ENCODE peak calls at places on chromosomes 12 and 14, in seven cellular contexts. B, H, A, L, K, I and D are unnamed samples.

GRCh38 chr14:96098309-96098998 is 59.3 kb downstream of the C14orf132 start:
- DNase-seq in K (peak), H (peak), I (peak), L (no peak), B (no peak), A (peak), D (peak)

GRCh38 chr12:55706840-55707671 is 648 bp downstream of the ITGA7 start:
- DNase-seq in A (no peak), B (no peak), H (no peak), K (no peak), I (peak), L (no peak), D (no peak)

GRCh38 chr14:38646391-38646790 is 390.5 kb upstream of the CLEC14A start:
- DNase-seq in A (no peak), H (no peak), B (no peak), L (no peak), K (peak), I (no peak), D (no peak)

GRCh38 chr14:104287301-104288009 is 149.1 kb downstream of the KIF26A start:
- DNase-seq in B (no peak), K (no peak), L (no peak), H (no peak), A (no peak), I (no peak), D (no peak)

GRCh38 chr14:23438130-23438893 is 2.9 kb upstream of the MYH7 start:
- DNase-seq in B (no peak), H (no peak), K (no peak), I (peak), A (no peak), L (no peak), D (no peak)

GRCh38 chr12:124565071-124565491 is 2.3 kb downstream of the NCOR2 start:
- DNase-seq in L (no peak), H (no peak), I (no peak), K (no peak), B (no peak), A (no peak), D (no peak)

GRCh38 chr12:109740694-109741245 is 27.1 kb downstream of the FAM222A start:
- DNase-seq in L (no peak), A (no peak), K (no peak), B (no peak), H (no peak), I (no peak), D (no peak)

GRCh38 chr12:3199551-3200031 is 122.4 kb downstream of the TSPAN9 start:
- DNase-seq in I (no peak), B (no peak), A (peak), L (no peak), K (no peak), H (peak), D (peak)

GRCh38 chr14:70780396-70781075 is 28.8 kb downstream of the MAP3K9 start:
- DNase-seq in L (no peak), H (no peak), K (no peak), I (no peak), A (no peak), B (peak), D (no peak)

GRCh38 chr14:104235686-104236085 is 97.3 kb downstream of the KIF26A start:
- DNase-seq in H (no peak), I (peak), L (no peak), B (no peak), A (no peak), K (no peak), D (no peak)

GRCh38 chr14:88321692-88322504 is 1.2 kb downstream of the KCNK10 start:
- DNase-seq in B (no peak), H (no peak), L (no peak), A (no peak), I (peak), K (no peak), D (no peak)

GRCh38 chr12:104411826-104412626 is 44.7 kb upstream of the CHST11 start:
- DNase-seq in B (no peak), L (no peak), H (peak), A (no peak), I (no peak), K (no peak), D (no peak)

GRCh38 chr14:67263499-67264149 is 22.4 kb downstream of the PALS1 start:
- DNase-seq in B (no peak), I (no peak), K (peak), L (no peak), A (peak), H (peak), D (peak)

GRCh38 chr14:51147183-51147582 is 52.3 kb upstream of the TRIM9 start:
- DNase-seq in A (peak), L (no peak), K (peak), I (no peak), H (no peak), B (no peak), D (peak)

GRCh38 chr14:22973217-22974032 is 8.9 kb downstream of the AJUBA start:
- DNase-seq in L (peak), I (peak), B (peak), A (peak), H (peak), K (peak), D (peak)

GRCh38 chr14:61103541-61104339 is 122.7 kb downstream of the SLC38A6 start:
- DNase-seq in A (peak), I (peak), B (peak), H (peak), L (no peak), K (peak), D (peak)

GRCh38 chr12:114141916-114142564 is 175.9 kb upstream of the RBM19 start:
- DNase-seq in B (no peak), A (no peak), I (no peak), L (no peak), H (no peak), K (no peak), D (no peak)

GRCh38 chr12:109728921-109729836 is 15.6 kb downstream of the FAM222A start:
- DNase-seq in H (no peak), L (no peak), A (no peak), I (peak), B (no peak), K (no peak), D (no peak)

GRCh38 chr14:71202881-71203280 is 295.6 kb downstream of the PCNX1 start:
- DNase-seq in L (no peak), H (peak), I (no peak), K (no peak), A (peak), B (no peak), D (no peak)

GRCh38 chr12:113136128-113136989 is 798 bp upstream of the RASAL1 start:
- DNase-seq in H (no peak), L (peak), A (no peak), B (peak), K (no peak), I (no peak), D (no peak)

GRCh38 chr14:33480589-33481184 is 470.2 kb downstream of the EGLN3 start:
- DNase-seq in I (no peak), B (no peak), H (no peak), A (no peak), K (no peak), L (no peak), D (no peak)

GRCh38 chr14:33469898-33470297 is 481.0 kb downstream of the EGLN3 start:
- DNase-seq in K (no peak), H (no peak), L (no peak), I (no peak), B (peak), A (no peak), D (no peak)

GRCh38 chr14:33477752-33478151 is 473.1 kb downstream of the EGLN3 start:
- DNase-seq in B (no peak), I (no peak), K (no peak), A (no peak), L (no peak), H (no peak), D (no peak)

GRCh38 chr14:33475623-33476022 is 475.3 kb downstream of the EGLN3 start:
- DNase-seq in I (peak), H (no peak), A (peak), K (peak), L (no peak), B (peak), D (peak)
- TF ChIP-seq CTCF in I (peak), H (no peak), A (peak), K (peak), L (no peak), B (peak), D (peak)

DNA sequence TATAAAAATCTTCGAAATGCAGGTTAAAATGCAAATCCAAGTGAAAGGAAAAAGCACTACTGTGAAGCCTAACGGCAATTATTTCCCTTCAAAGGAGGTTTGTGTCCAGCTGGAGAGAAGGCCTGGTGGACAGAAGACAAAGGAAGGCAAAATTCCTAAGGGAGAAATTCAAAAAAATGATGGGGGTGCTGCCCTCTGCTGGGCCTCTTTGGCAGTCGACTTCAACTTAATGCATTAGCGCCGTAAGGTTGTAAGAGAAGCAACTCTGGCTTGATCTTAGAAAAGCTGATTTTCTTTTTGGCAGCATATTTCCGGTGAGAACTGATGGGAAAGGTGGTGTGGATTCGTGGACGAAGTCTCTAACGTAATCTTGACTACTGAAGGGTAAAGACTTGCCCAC is 34.3 kb upstream of the CHFR start:
- DNase-seq in A (no peak), I (no peak), B (no peak), K (no peak), L (no peak), H (no peak), D (no peak)
- TF ChIP-seq CTCF in A (no peak), I (peak), B (no peak), K (peak), L (no peak), H (no peak), D (peak)

DNA sequence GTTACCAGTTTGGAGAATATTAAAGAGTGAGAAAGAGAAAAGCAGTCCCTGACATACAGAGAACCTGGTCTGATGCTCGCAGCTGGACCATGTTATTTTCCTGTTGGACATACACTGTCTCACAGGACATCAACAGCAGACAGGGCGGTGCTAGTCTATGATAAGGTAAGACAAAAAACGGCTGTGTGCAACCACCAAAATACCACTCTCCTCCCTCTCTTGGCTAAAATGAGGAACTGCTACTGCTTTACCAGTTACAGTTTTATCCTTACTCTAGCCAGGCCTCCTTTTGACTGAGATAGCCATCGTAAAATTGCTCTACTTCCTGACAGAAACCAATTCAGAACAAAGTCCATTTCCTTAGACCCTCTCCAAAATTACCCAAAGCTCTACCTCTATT is 47.0 kb upstream of the ERGIC2 start:
- DNase-seq in A (peak), B (no peak), K (peak), I (no peak), L (no peak), H (no peak), D (peak)
- TF ChIP-seq CTCF in A (peak), B (peak), K (peak), I (peak), L (peak), H (no peak), D (peak)

DNA sequence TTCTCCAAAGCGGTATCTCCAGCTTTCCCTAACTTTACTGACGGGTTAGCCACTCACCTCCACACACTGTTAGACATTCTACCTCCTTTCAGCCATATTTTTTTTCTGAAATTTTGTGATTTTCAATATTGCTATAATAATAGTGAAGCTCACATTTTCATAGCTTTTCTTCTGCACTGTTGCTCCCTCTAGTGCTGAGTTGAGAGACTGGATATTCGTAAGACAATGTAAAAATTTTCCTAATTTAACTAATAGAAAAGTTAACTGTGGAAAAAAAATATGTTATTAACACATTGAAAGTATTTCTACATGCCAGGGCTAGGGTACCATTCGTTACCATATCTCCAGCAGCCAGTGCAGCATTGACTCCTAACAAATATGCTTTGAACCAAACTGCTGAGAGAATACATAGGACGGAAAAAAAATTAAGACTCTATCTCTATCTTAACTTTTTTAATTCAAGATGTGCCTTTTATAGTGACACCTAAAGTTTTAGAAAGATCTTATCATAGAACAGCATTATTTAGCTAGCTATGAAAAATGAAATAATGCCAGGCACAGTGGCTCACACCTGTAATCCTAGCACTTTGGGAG is 48.7 kb upstream of the ABCC9 start:
- DNase-seq in I (no peak), A (peak), K (peak), H (peak), B (no peak), L (no peak), D (peak)
- TF ChIP-seq CTCF in I (peak), A (peak), K (peak), H (peak), B (peak), L (peak), D (peak)

GRCh38 chr12:97560359-97560758 is 97.8 kb downstream of the RMST start:
- DNase-seq in A (no peak), B (no peak), I (no peak), H (no peak), L (no peak), K (no peak), D (no peak)
- TF ChIP-seq CTCF in A (no peak), B (no peak), I (no peak), H (no peak), L (no peak), K (no peak), D (no peak)

GRCh38 chr14:91230363-91231035 is 14.0 kb downstream of the GPR68 start:
- DNase-seq in I (no peak), A (peak), H (peak), K (peak), B (no peak), L (no peak), D (peak)

GRCh38 chr14:91229005-91229382 is 15.5 kb downstream of the GPR68 start:
- DNase-seq in I (no peak), L (no peak), K (no peak), B (no peak), A (no peak), H (no peak), D (no peak)

GRCh38 chr14:91229743-91230200 is 14.7 kb downstream of the GPR68 start:
- DNase-seq in A (peak), K (no peak), I (no peak), H (peak), L (peak), B (peak), D (peak)

GRCh38 chr14:91227183-91227628 is 17.3 kb downstream of the GPR68 start:
- DNase-seq in L (no peak), I (no peak), K (no peak), H (no peak), B (no peak), A (no peak), D (no peak)

DNA sequence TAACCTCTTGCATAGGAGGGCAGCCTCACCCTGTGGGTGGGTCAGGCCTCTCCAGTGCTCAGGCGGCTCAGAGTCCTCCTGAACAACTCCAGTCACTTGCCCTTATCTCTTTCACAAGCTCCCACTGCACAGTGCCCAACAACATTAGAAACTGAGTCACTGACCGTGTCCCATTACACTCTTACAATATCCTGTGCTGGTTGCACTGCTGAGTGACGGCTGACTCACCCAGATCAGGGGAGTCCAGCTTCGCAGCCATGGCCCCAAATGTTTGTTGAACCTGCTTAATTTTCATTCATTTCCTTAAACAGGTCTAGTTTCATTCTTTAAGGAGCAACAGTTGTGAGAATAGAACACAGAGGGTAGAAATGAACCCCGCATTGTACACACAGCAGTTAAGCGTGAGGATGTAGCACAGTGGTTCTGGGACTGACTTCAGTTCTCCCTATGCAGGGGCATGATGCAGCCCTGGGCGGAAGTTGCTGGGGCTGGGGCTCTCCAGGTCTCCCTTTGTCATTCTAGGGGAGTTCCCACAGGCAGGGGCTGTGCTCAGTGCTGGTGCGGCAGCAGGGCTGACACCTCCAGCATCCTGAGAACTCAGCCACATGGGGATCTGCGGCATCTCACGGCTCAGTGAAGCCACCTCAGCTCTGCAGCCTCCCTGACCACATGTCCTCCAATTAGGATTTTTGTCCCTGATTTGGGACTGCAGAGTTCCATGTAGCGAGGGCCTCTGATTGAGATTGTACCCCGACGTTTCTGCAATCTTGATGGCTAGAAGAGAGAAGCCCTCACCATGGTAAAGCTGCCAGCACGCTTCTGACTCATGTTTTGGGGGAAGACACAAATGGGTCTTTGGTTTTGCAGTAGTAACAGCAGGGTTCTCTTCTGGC is 16.1 kb downstream of the GPR68 start:
- DNase-seq in L (peak), H (peak), I (peak), B (no peak), A (peak), K (peak), D (peak)
- TF ChIP-seq CTCF in L (no peak), H (no peak), I (no peak), B (no peak), A (no peak), K (no peak), D (no peak)

GRCh38 chr12:62832528-62832927 is 102.4 kb downstream of the PPM1H start:
- DNase-seq in B (no peak), A (no peak), H (no peak), I (no peak), L (no peak), K (no peak), D (no peak)

GRCh38 chr12:62832027-62832426 is 102.9 kb downstream of the PPM1H start:
- DNase-seq in A (no peak), K (no peak), I (no peak), B (no peak), H (no peak), L (no peak), D (no peak)

GRCh38 chr12:62827855-62828254 is 107.1 kb downstream of the PPM1H start:
- DNase-seq in I (no peak), A (no peak), H (no peak), B (no peak), L (no peak), K (no peak), D (no peak)

GRCh38 chr12:62827042-62827441 is 107.9 kb downstream of the PPM1H start:
- DNase-seq in K (no peak), A (no peak), B (no peak), L (no peak), I (no peak), H (no peak), D (no peak)
- TF ChIP-seq CTCF in K (no peak), A (peak), B (no peak), L (no peak), I (peak), H (no peak), D (peak)

GRCh38 chr12:43550831-43551270 is 1.2 kb downstream of the ADAMTS20 start:
- DNase-seq in K (no peak), I (peak), L (no peak), H (no peak), A (no peak), B (no peak), D (no peak)

GRCh38 chr12:43551271-43551970 is 582 bp downstream of the ADAMTS20 start:
- DNase-seq in B (no peak), H (no peak), K (no peak), I (peak), A (no peak), L (no peak), D (no peak)

GRCh38 chr12:43556057-43556456 is 4.1 kb upstream of the ADAMTS20 start:
- DNase-seq in L (no peak), B (no peak), I (no peak), H (no peak), A (no peak), K (no peak), D (no peak)

DNA sequence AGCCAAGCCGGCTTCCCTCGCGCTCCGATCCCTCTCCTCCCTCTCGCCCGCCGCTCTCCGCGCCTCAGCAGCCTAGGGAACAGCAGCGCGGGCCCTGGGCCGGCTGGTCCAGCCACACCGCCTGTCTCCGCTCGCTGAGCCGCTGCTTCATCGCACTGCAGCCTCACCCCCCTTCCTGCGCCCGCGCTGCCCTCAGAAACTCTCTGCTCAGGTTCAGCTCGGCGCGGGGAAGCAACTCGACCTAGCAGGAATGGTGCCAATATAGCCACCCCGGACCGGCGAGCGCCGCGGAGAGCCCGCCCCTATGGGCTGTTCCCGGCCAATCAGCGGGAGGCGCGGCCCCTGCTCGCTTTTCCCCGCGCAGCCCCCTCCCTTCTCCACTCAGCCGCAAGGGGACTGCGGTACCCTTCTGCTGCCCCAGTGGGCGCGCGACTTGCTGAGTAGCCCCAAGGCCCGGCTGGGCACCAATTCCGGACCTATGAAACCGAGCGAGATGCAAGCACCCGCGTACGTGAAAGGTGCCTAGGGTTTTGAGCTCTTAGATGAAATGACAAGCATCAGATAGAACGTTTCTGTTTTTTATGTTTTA is at the start of gene ADAMTS20:
- DNase-seq in H (peak), L (no peak), A (no peak), B (no peak), K (no peak), I (peak), D (peak)
- TF ChIP-seq CTCF in H (no peak), L (no peak), A (no peak), B (no peak), K (no peak), I (peak), D (peak)